ENCODE peak calls at places on chromosomes 13 and 19, in four cellular contexts. Q, W, X and Y are unnamed samples.

GRCh38 chr19:18488403-18488723 is 33.5 kb downstream of the ELL start:
- DNase-seq in W (no peak), Q (no peak), X (no peak), Y (no peak)

GRCh38 chr19:1941146-1942077 is at the start of gene CSNK1G2:
- DNase-seq in W (no peak), Q (peak), X (no peak), Y (no peak)

GRCh38 chr19:54481326-54481930 is 8.3 kb upstream of the CDC42EP5 start:
- DNase-seq in Q (peak), W (peak), X (no peak), Y (peak)

GRCh38 chr19:19406878-19407639 is 1.6 kb downstream of the GATAD2A start:
- DNase-seq in W (peak), X (no peak), Q (no peak), Y (peak)

GRCh38 chr19:30224689-30225606 is 147.2 kb upstream of the ZNF536 start:
- DNase-seq in W (no peak), X (no peak), Q (peak), Y (peak)

GRCh38 chr13:74250738-74251190 is 116.6 kb upstream of the KLF12 start:
- DNase-seq in Q (no peak), W (no peak), X (no peak), Y (no peak)

GRCh38 chr19:50255115-50255514 is 51.7 kb downstream of the MYH14 start:
- DNase-seq in X (no peak), Q (no peak), W (peak), Y (no peak)

GRCh38 chr13:80255946-80256345 is 85.0 kb downstream of the SPRY2 start:
- DNase-seq in X (no peak), W (no peak), Q (no peak), Y (no peak)

GRCh38 chr19:33727331-33728028 is 69.2 kb upstream of the KCTD15 start:
- DNase-seq in W (peak), Q (no peak), X (no peak), Y (no peak)

GRCh38 chr19:3201911-3202310 is 16.2 kb downstream of the NCLN start:
- DNase-seq in W (no peak), Q (no peak), X (no peak), Y (no peak)

GRCh38 chr19:21468791-21469190 is 36.6 kb upstream of the ZNF429 start:
- DNase-seq in W (no peak), X (no peak), Q (no peak), Y (peak)

GRCh38 chr13:103521532-103521931 is 455.3 kb upstream of the SLC10A2 start:
- DNase-seq in Q (no peak), W (no peak), X (no peak), Y (no peak)

GRCh38 chr13:111662895-111663294 is 342.5 kb downstream of the TEX29 start:
- DNase-seq in X (no peak), W (no peak), Q (no peak), Y (no peak)

GRCh38 chr13:107223867-107224266 is 655.9 kb upstream of the ARGLU1 start:
- DNase-seq in X (no peak), Q (no peak), W (no peak), Y (no peak)

GRCh38 chr19:17058236-17058635 is 17.0 kb downstream of the HAUS8 start:
- DNase-seq in X (no peak), Q (no peak), W (peak), Y (no peak)

GRCh38 chr19:57302020-57302465 is 18.2 kb upstream of the ZNF543 start:
- DNase-seq in W (peak), Q (no peak), X (no peak), Y (no peak)

GRCh38 chr19:661427-662196 is 1.4 kb downstream of the RNF126 start:
- DNase-seq in W (peak), Q (no peak), X (peak), Y (no peak)

GRCh38 chr19:35088514-35088913 is 27.1 kb upstream of the FXYD3 start:
- DNase-seq in W (no peak), X (no peak), Q (no peak), Y (no peak)

GRCh38 chr19:2048959-2049740 is 1.9 kb downstream of the MKNK2 start:
- DNase-seq in W (no peak), Q (no peak), X (no peak), Y (peak)

GRCh38 chr19:10726268-10726667 is 8.4 kb downstream of the DNM2 start:
- DNase-seq in X (no peak), W (no peak), Q (no peak), Y (no peak)

GRCh38 chr13:76314495-76314894 is 571.7 kb downstream of the KCTD12 start:
- DNase-seq in X (no peak), W (no peak), Q (peak), Y (no peak)

GRCh38 chr13:49811527-49811908 is 19.0 kb upstream of the KPNA3 start:
- DNase-seq in W (no peak), Q (no peak), X (no peak), Y (no peak)

GRCh38 chr19:39827216-39827615 is 6.7 kb downstream of the DYRK1B start:
- DNase-seq in Q (no peak), W (no peak), X (no peak), Y (no peak)

GRCh38 chr19:32688315-32688714 is 3.3 kb upstream of the NUDT19 start:
- DNase-seq in X (no peak), W (no peak), Q (no peak), Y (no peak)

GRCh38 chr13:58882556-58882955 is 1251.0 kb downstream of the PCDH17 start:
- DNase-seq in Q (no peak), X (no peak), W (no peak), Y (no peak)

GRCh38 chr19:989381-990081 is 5.4 kb downstream of the WDR18 start:
- DNase-seq in Q (no peak), W (no peak), X (no peak), Y (no peak)

GRCh38 chr19:41734585-41734984 is 20.7 kb upstream of the CEACAM6 start:
- DNase-seq in Q (no peak), W (no peak), X (no peak), Y (no peak)

GRCh38 chr19:35549174-35549788 is 3.9 kb downstream of the TMEM147 start:
- DNase-seq in X (peak), Q (peak), W (peak), Y (peak)

GRCh38 chr13:23889598-23890224 is 511 bp upstream of the MIPEP start:
- DNase-seq in X (no peak), Q (no peak), W (peak), Y (peak)

GRCh38 chr13:66765559-66765958 is 464.6 kb downstream of the PCDH9 start:
- DNase-seq in X (no peak), Q (no peak), W (peak), Y (no peak)

GRCh38 chr13:27968316-27969072 is 621 bp downstream of the CDX2 start:
- DNase-seq in X (no peak), Q (peak), W (no peak), Y (peak)

GRCh38 chr19:18453269-18454024 is 15.5 kb upstream of the ISYNA1 start:
- DNase-seq in X (no peak), Q (no peak), W (no peak), Y (no peak)

GRCh38 chr13:109985871-109986270 is 199.5 kb upstream of the IRS2 start:
- DNase-seq in W (no peak), Q (no peak), X (no peak), Y (no peak)

GRCh38 chr13:112065521-112065866 is 1.5 kb upstream of the SOX1 start:
- DNase-seq in X (no peak), Q (peak), W (no peak), Y (no peak)

GRCh38 chr13:100673376-100673830 is 1.2 kb downstream of the TMTC4 start:
- DNase-seq in W (no peak), Q (peak), X (no peak), Y (peak)